ENCODE peak calls at places on chromosomes 13 and 19, in seven cellular contexts. V is hepatocyte, I is fibroblast of lung, H is tibial nerve, S is endothelial cell of umbilical vein, R is gastrocnemius medialis, D is adipocyte. A is an unnamed sample.

GRCh38 chr13:46341112-46341711 is 45.8 kb downstream of the RUBCNL start:
- DNase-seq in I (peak; percentile 42), V (no peak), D (no peak), S (no peak), H (no peak), R (no peak), A (peak; percentile 23)

GRCh38 chr19:51811344-51811743 is 16.4 kb downstream of the FPR3 start:
- DNase-seq in H (no peak), R (peak; percentile 37), D (no peak), V (no peak), S (no peak), I (no peak), A (no peak)

GRCh38 chr13:109677206-109677605 is 109.2 kb downstream of the IRS2 start:
- DNase-seq in H (no peak), R (no peak), I (no peak), S (no peak), D (no peak), V (no peak), A (no peak)

GRCh38 chr19:57263244-57263643 is 17.0 kb upstream of the ZNF460 start:
- DNase-seq in V (no peak), I (no peak), D (no peak), H (no peak), S (no peak), R (no peak), A (no peak)

GRCh38 chr19:45263013-45263412 is 11.9 kb downstream of the MARK4 start:
- DNase-seq in D (no peak), H (no peak), I (no peak), V (no peak), R (no peak), S (no peak), A (no peak)

GRCh38 chr19:16886305-16886880 is 2.4 kb upstream of the F2RL3 start:
- DNase-seq in H (no peak), V (peak; percentile 31), R (peak; percentile 40), S (peak; percentile 81), D (no peak), I (peak; percentile 87), A (no peak)

GRCh38 chr13:102779426-102780159 is 6.0 kb upstream of the TEX30 start:
- DNase-seq in I (no peak), S (no peak), D (no peak), R (no peak), H (no peak), V (no peak), A (no peak)

GRCh38 chr19:55907286-55907685 is 24.9 kb downstream of the NLRP13 start:
- DNase-seq in R (no peak), D (no peak), I (no peak), V (no peak), S (no peak), H (no peak), A (no peak)

GRCh38 chr13:64675256-64675892 is 2554.8 kb downstream of the PCDH9 start:
- DNase-seq in H (no peak), S (no peak), I (peak; percentile 22), V (peak; percentile 13), R (no peak), D (peak; percentile 73), A (no peak)

DNA sequence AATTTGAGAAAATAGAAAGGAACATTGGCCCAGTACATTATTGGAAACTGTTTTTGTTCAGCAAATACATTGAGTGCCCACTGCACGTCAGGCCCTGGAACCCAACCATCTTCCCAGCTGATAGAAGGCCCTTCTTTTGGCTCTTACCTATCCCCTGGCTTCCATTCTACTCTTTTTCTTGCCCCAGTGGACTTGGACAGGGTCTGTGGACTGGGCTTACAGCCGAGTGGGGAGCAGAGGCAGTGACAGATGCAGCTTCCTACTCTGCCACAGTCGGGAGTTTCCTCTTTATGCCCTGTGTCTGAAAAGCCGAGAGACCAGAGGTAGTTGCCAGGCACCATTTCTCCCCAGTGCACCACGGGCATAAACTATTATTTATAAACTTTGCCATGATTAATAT is 70.4 kb downstream of the ARHGAP35 start:
- DNase-seq in I (no peak), H (no peak), S (no peak), V (no peak), D (no peak), R (no peak), A (no peak)
- H3K4me1 ChIP-seq in I (peaks cover 2% of the 10 kb centered on the region), H (peaks cover 71% of the 10 kb centered on the region), S (peaks cover 33% of the 10 kb centered on the region), V (peaks cover 22% of the 10 kb centered on the region), D (peaks cover 49% of the 10 kb centered on the region), R (peaks cover 70% of the 10 kb centered on the region), A (peaks cover 3% of the 10 kb centered on the region)

GRCh38 chr19:19388568-19389555 is 16.6 kb upstream of the GATAD2A start:
- DNase-seq in S (no peak), V (no peak), I (no peak), H (no peak), D (no peak), R (no peak), A (no peak)

GRCh38 chr19:19385900-19386339 is 19.6 kb upstream of the GATAD2A start:
- DNase-seq in I (no peak), R (no peak), S (peak; percentile 30), D (no peak), H (no peak), V (no peak), A (peak; percentile 58)

GRCh38 chr19:19386373-19386869 is 19.1 kb upstream of the GATAD2A start:
- DNase-seq in R (no peak), H (no peak), V (no peak), S (no peak), I (no peak), D (peak; percentile 34), A (no peak)

GRCh38 chr19:19385131-19385899 is 20.2 kb upstream of the GATAD2A start:
- DNase-seq in R (peak; percentile 100), S (peak; percentile 100), D (peak; percentile 100), V (peak; percentile 100), I (peak; percentile 100), H (peak; percentile 99), A (peak; percentile 100)

GRCh38 chr19:19387108-19387507 is 18.4 kb upstream of the GATAD2A start:
- DNase-seq in I (no peak), V (no peak), D (no peak), R (no peak), S (no peak), H (no peak), A (no peak)
- H3K4me1 ChIP-seq in I (peaks cover 6% of the 10 kb centered on the region), V (peaks cover 14% of the 10 kb centered on the region), D (peaks cover 30% of the 10 kb centered on the region), R (peaks cover 45% of the 10 kb centered on the region), S (peaks cover 34% of the 10 kb centered on the region), H (peaks cover 58% of the 10 kb centered on the region), A (no peaks in the 10 kb centered on the region)

GRCh38 chr13:26019241-26019640 is 32.6 kb downstream of the SHISA2 start:
- DNase-seq in S (peak; percentile 29), H (no peak), V (no peak), R (no peak), I (no peak), D (no peak), A (no peak)

GRCh38 chr13:26017932-26018690 is 33.7 kb downstream of the SHISA2 start:
- DNase-seq in I (no peak), D (no peak), V (no peak), S (peak; percentile 78), H (no peak), R (no peak), A (peak; percentile 50)

GRCh38 chr13:26017196-26017921 is 34.5 kb downstream of the SHISA2 start:
- DNase-seq in S (no peak), H (no peak), V (no peak), D (no peak), I (no peak), R (no peak), A (peak; percentile 86)

GRCh38 chr13:26011996-26012688 is 39.7 kb downstream of the SHISA2 start:
- DNase-seq in V (no peak), R (no peak), H (no peak), S (no peak), I (no peak), D (no peak), A (no peak)

DNA sequence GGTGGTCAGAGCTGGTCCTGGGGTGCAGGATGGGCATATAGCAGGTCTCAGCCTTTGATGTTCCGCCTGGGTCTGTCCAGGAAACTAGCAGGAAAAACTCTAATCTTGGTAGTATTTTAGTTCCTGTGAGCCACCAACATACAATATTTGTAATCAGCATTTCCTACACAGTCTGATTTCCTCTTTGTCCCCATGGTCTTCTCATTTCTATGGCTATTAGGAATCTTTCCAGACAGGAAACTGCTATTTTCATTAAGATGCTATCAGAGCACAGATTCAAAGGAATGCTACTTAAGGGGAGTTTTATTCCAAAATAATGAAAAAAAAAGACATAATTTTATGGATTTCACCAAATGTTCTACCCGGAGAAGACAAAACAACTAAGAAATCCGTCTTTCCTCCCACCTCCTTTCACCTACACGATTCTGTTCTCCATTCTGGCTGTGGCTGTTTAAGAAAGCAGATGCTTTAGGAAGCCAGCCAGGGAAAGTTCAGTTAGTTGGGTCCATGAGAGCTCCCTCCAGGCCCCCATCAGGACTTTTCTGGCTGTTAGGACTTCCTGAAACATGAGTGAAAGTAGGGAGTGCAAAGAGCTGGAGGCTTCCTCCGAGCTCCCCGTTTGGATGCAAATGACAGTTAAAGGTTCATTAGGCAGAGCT is 36.4 kb downstream of the SHISA2 start:
- DNase-seq in S (peak; percentile 70), R (no peak), I (no peak), D (no peak), H (no peak), V (no peak), A (no peak)
- H3K4me1 ChIP-seq in S (peaks cover 63% of the 10 kb centered on the region), R (peaks cover 25% of the 10 kb centered on the region), I (no peaks in the 10 kb centered on the region), D (peaks cover 34% of the 10 kb centered on the region), H (peaks cover 10% of the 10 kb centered on the region), V (peaks cover 10% of the 10 kb centered on the region), A (peaks cover 29% of the 10 kb centered on the region)

GRCh38 chr19:13027031-13027430 is 31.8 kb downstream of the NFIX start:
- DNase-seq in D (no peak), I (no peak), S (no peak), R (peak; percentile 27), V (no peak), H (no peak), A (no peak)

GRCh38 chr19:13026478-13026999 is 31.3 kb downstream of the NFIX start:
- DNase-seq in H (no peak), V (peak; percentile 46), D (peak; percentile 76), I (peak; percentile 79), R (peak; percentile 43), S (peak; percentile 64), A (no peak)

GRCh38 chr19:13029301-13029880 is 34.1 kb downstream of the NFIX start:
- DNase-seq in S (no peak), H (no peak), I (no peak), D (no peak), R (peak; percentile 13), V (no peak), A (no peak)

GRCh38 chr19:13027557-13027956 is 32.3 kb downstream of the NFIX start:
- DNase-seq in H (no peak), I (no peak), V (no peak), R (no peak), S (peak; percentile 8), D (no peak), A (no peak)

GRCh38 chr19:13028027-13028426 is 32.8 kb downstream of the NFIX start:
- DNase-seq in S (no peak), D (no peak), I (no peak), H (no peak), R (peak; percentile 14), V (no peak), A (no peak)
- H3K4me1 ChIP-seq in S (peaks cover 36% of the 10 kb centered on the region), D (peaks cover 81% of the 10 kb centered on the region), I (peaks cover 16% of the 10 kb centered on the region), H (peaks cover 95% of the 10 kb centered on the region), R (peaks cover 90% of the 10 kb centered on the region), V (peaks cover 22% of the 10 kb centered on the region), A (peaks cover 56% of the 10 kb centered on the region)

DNA sequence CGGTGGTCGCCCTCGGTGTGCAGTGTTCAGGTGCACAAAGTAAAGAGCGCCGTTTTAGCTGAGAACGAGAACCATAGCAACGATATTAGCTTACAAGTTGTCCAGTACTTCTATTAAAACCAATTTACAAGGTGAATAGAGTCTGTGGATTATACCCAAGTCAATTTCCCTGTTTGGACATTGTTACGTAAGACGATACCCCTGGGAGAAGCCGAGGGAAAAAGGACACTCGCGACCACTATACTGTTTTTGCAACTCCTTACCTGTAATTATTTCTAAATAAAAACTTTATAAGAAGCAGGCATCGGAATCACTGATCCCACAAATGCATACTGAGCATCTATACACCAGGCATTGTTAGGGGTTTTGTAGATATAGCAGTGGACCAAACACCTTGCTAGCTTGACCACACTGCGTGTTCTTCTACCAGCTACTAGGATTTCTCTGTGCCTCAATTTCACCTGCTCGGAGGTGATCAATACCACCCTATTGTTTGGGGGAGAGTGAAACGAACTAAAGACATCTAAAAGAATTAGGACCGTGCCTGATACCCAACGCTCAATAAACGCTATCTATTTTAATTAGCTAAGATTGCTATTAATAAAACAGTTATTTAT is 488 bp upstream of the EEF2 start:
- DNase-seq in D (no peak), R (peak; percentile 13), S (no peak), H (no peak), V (no peak), I (no peak), A (no peak)
- H3K4me1 ChIP-seq in D (peaks cover 48% of the 10 kb centered on the region), R (peaks cover 39% of the 10 kb centered on the region), S (peaks cover 31% of the 10 kb centered on the region), H (peaks cover 62% of the 10 kb centered on the region), V (peaks cover 23% of the 10 kb centered on the region), I (peaks cover 22% of the 10 kb centered on the region), A (peaks cover 15% of the 10 kb centered on the region)